ENCODE peak calls at places on chromosomes 16 and 17, in four cellular contexts. One of them, this sample, is unnamed.

GRCh38 chr16:49499018-49499785 is 125.6 kb downstream of the C16orf78 start:
- DNase-seq in HL-60: no peak
- DNase-seq in GM12878: no peak
- DNase-seq in K562: no peak
- DNase-seq in this sample: no peak

GRCh38 chr17:29384901-29385300 is 5.3 kb upstream of the TAOK1 start:
- DNase-seq in K562: no peak
- DNase-seq in GM12878: no peak
- DNase-seq in HL-60: no peak
- DNase-seq in this sample: no peak

GRCh38 chr16:3857189-3858013 is 23.1 kb downstream of the CREBBP start:
- DNase-seq in K562: no peak
- DNase-seq in HL-60: peak; percentile 93
- DNase-seq in GM12878: peak; percentile 42
- DNase-seq in this sample: no peak

GRCh38 chr17:39174907-39175694 is 9.1 kb upstream of the ARL5C start:
- DNase-seq in HL-60: peak; percentile 78
- DNase-seq in K562: peak; percentile 89
- DNase-seq in GM12878: no peak
- DNase-seq in this sample: peak; percentile 95

GRCh38 chr16:78553268-78554044 is 454.0 kb downstream of the WWOX start:
- DNase-seq in K562: no peak
- DNase-seq in HL-60: no peak
- DNase-seq in GM12878: no peak
- DNase-seq in this sample: no peak

GRCh38 chr17:38970804-38971203 is 3.6 kb upstream of the FBXO47 start:
- DNase-seq in K562: no peak
- DNase-seq in HL-60: no peak
- DNase-seq in GM12878: no peak
- DNase-seq in this sample: no peak

GRCh38 chr17:75684924-75685323 is 17.8 kb downstream of the SAP30BP start:
- DNase-seq in K562: no peak
- DNase-seq in GM12878: no peak
- DNase-seq in HL-60: no peak
- DNase-seq in this sample: no peak

GRCh38 chr16:14375132-14375491 is 254.9 kb downstream of the PARN start:
- DNase-seq in HL-60: no peak
- DNase-seq in GM12878: no peak
- DNase-seq in K562: no peak
- DNase-seq in this sample: no peak

GRCh38 chr16:22977294-22977697 is 163.3 kb downstream of the HS3ST2 start:
- DNase-seq in GM12878: no peak
- DNase-seq in HL-60: no peak
- DNase-seq in K562: no peak
- DNase-seq in this sample: no peak

GRCh38 chr16:23382279-23382678 is 70.7 kb downstream of the COG7 start:
- DNase-seq in GM12878: no peak
- DNase-seq in HL-60: no peak
- DNase-seq in K562: no peak
- DNase-seq in this sample: no peak

GRCh38 chr16:21277045-21277926 is 804 bp downstream of the CRYM start:
- DNase-seq in HL-60: no peak
- DNase-seq in K562: no peak
- DNase-seq in GM12878: no peak
- DNase-seq in this sample: no peak

GRCh38 chr17:39920218-39921210 is 2.1 kb upstream of the GSDMB start:
- DNase-seq in GM12878: no peak
- DNase-seq in K562: no peak
- DNase-seq in HL-60: no peak
- DNase-seq in this sample: no peak

GRCh38 chr17:33335491-33336173 is 42.5 kb upstream of the ASIC2 start:
- DNase-seq in HL-60: no peak
- DNase-seq in GM12878: no peak
- DNase-seq in K562: peak; percentile 23
- DNase-seq in this sample: no peak

GRCh38 chr17:81401727-81402529 is 6.7 kb downstream of the BAHCC1 start:
- DNase-seq in HL-60: peak; percentile 80
- DNase-seq in K562: peak; percentile 58
- DNase-seq in GM12878: no peak
- DNase-seq in this sample: no peak

GRCh38 chr16:4737545-4737944 is 3.2 kb downstream of the DNAAF8 start:
- DNase-seq in K562: no peak
- DNase-seq in GM12878: no peak
- DNase-seq in HL-60: no peak
- DNase-seq in this sample: no peak

GRCh38 chr17:75032896-75033294 is 13.9 kb downstream of the ATP5PD start:
- DNase-seq in K562: no peak
- DNase-seq in GM12878: no peak
- DNase-seq in HL-60: no peak
- DNase-seq in this sample: no peak

GRCh38 chr16:30110661-30111060 is 2.7 kb downstream of the GDPD3 start:
- DNase-seq in GM12878: no peak
- DNase-seq in HL-60: no peak
- DNase-seq in K562: no peak
- DNase-seq in this sample: no peak

GRCh38 chr16:50067290-50067853 is 1.6 kb downstream of the HEATR3 start:
- DNase-seq in HL-60: peak; percentile 57
- DNase-seq in GM12878: no peak
- DNase-seq in K562: no peak
- DNase-seq in this sample: peak; percentile 20

GRCh38 chr16:71840052-71840451 is 5.7 kb upstream of the ATXN1L start:
- DNase-seq in GM12878: no peak
- DNase-seq in K562: no peak
- DNase-seq in HL-60: no peak
- DNase-seq in this sample: no peak

GRCh38 chr16:68883685-68884084 is 40.4 kb downstream of the TANGO6 start:
- DNase-seq in K562: no peak
- DNase-seq in GM12878: no peak
- DNase-seq in HL-60: no peak
- DNase-seq in this sample: no peak

GRCh38 chr17:9959377-9959981 is 54.4 kb upstream of the RCVRN start:
- DNase-seq in HL-60: peak; percentile 14
- DNase-seq in GM12878: no peak
- DNase-seq in K562: peak; percentile 43
- DNase-seq in this sample: peak; percentile 72

GRCh38 chr17:83110755-83111154 is 31.3 kb downstream of the METRNL start:
- DNase-seq in HL-60: no peak
- DNase-seq in K562: no peak
- DNase-seq in GM12878: no peak
- DNase-seq in this sample: no peak

GRCh38 chr16:49463529-49463928 is 89.9 kb downstream of the C16orf78 start:
- DNase-seq in HL-60: no peak
- DNase-seq in K562: no peak
- DNase-seq in GM12878: peak; percentile 72
- DNase-seq in this sample: peak; percentile 82

GRCh38 chr16:81521141-81521626 is 76.6 kb downstream of the CMIP start:
- DNase-seq in GM12878: no peak
- DNase-seq in K562: peak; percentile 67
- DNase-seq in HL-60: no peak
- DNase-seq in this sample: peak; percentile 72

GRCh38 chr17:61015966-61016365 is 338.3 kb downstream of the BCAS3 start:
- DNase-seq in HL-60: no peak
- DNase-seq in GM12878: no peak
- DNase-seq in K562: no peak
- DNase-seq in this sample: no peak

GRCh38 chr17:14091367-14091766 is 22.1 kb downstream of the COX10 start:
- DNase-seq in K562: no peak
- DNase-seq in GM12878: no peak
- DNase-seq in HL-60: no peak
- DNase-seq in this sample: no peak

DNA sequence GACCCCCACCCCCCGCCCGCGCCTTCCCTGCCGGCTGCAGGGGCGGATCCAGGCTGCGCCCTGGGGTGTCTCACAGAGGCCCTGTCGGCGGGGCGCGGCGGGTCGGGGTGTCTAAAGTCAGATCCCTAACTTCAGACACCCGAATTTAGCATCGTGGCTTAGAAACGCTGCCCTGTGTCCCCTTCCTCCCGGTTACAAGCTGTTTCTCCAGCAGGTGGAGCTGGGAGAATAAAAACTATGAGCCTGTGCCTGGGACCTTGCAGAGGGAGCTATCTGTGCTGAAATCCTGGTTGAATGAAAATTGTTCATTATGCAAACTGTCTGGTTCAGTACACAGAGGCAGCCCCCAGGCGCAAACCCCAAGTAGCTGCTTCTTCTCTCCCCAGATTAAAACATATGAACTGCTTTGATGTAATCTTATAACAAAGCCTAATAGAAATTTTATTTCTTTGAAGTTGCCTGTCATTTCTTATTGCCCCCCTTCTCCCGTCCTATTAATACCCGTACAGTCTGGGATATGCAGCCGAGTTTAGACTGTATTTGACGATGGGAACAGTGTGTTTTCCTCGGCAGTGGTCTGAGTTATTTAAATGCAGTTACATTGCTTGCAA is 79.0 kb downstream of the RPA1 start:
- DNase-seq in HL-60: peak; percentile 53
- DNase-seq in GM12878: no peak
- DNase-seq in K562: peak; percentile 26
- DNase-seq in this sample: no peak
- TF ChIP-seq SPI1 in HL-60: no peak
- TF ChIP-seq SPI1 in GM12878: no peak
- TF ChIP-seq SPI1 in K562: no peak
- TF ChIP-seq SPI1 in this sample: no peak

GRCh38 chr16:89892055-89892630 is 18.8 kb downstream of the TCF25 start:
- DNase-seq in HL-60: no peak
- DNase-seq in K562: no peak
- DNase-seq in GM12878: no peak
- DNase-seq in this sample: no peak

GRCh38 chr16:89890200-89890599 is 16.8 kb downstream of the TCF25 start:
- DNase-seq in GM12878: no peak
- DNase-seq in K562: no peak
- DNase-seq in HL-60: no peak
- DNase-seq in this sample: no peak

GRCh38 chr16:89892635-89893034 is 19.2 kb downstream of the TCF25 start:
- DNase-seq in HL-60: no peak
- DNase-seq in GM12878: no peak
- DNase-seq in K562: no peak
- DNase-seq in this sample: no peak

GRCh38 chr16:89893642-89894548 is 20.5 kb downstream of the TCF25 start:
- DNase-seq in GM12878: no peak
- DNase-seq in K562: no peak
- DNase-seq in HL-60: no peak
- DNase-seq in this sample: no peak

GRCh38 chr16:89890886-89891657 is 17.7 kb downstream of the TCF25 start:
- DNase-seq in HL-60: no peak
- DNase-seq in GM12878: no peak
- DNase-seq in K562: no peak
- DNase-seq in this sample: no peak
- TF ChIP-seq SPI1 in HL-60: no peak
- TF ChIP-seq SPI1 in GM12878: no peak
- TF ChIP-seq SPI1 in K562: no peak
- TF ChIP-seq SPI1 in this sample: no peak

GRCh38 chr17:66789961-66790421 is 44.9 kb upstream of the CACNG5 start:
- DNase-seq in HL-60: no peak
- DNase-seq in K562: no peak
- DNase-seq in GM12878: no peak
- DNase-seq in this sample: no peak
- TF ChIP-seq SPI1 in HL-60: no peak
- TF ChIP-seq SPI1 in K562: no peak
- TF ChIP-seq SPI1 in GM12878: no peak
- TF ChIP-seq SPI1 in this sample: no peak

GRCh38 chr16:9134739-9135138 is 43.3 kb downstream of the HAPSTR1 start:
- DNase-seq in K562: no peak
- DNase-seq in HL-60: peak; percentile 73
- DNase-seq in GM12878: no peak
- DNase-seq in this sample: peak; percentile 64
- TF ChIP-seq SPI1 in K562: no peak
- TF ChIP-seq SPI1 in HL-60: no peak
- TF ChIP-seq SPI1 in GM12878: no peak
- TF ChIP-seq SPI1 in this sample: no peak